ENCODE peak calls at places on chromosome 14, in nine cellular contexts. One of them, this sample, is unnamed.

GRCh38 chr14:92903359-92903758 is 19.6 kb upstream of the CHGA start:
- DNase-seq in psoas muscle: no peak
- DNase-seq in GM12865: no peak
- DNase-seq in AG04450: no peak
- DNase-seq in lower leg skin: no peak
- DNase-seq in AG10803: no peak
- DNase-seq in body of pancreas: no peak
- DNase-seq in left lung: no peak
- DNase-seq in PC-3: no peak
- DNase-seq in this sample: no peak

GRCh38 chr14:93219103-93219726 is 12.2 kb downstream of the UBR7 start:
- DNase-seq in left lung: peak
- DNase-seq in AG04450: no peak
- DNase-seq in body of pancreas: peak
- DNase-seq in psoas muscle: no peak
- DNase-seq in AG10803: peak
- DNase-seq in lower leg skin: peak
- DNase-seq in PC-3: peak
- DNase-seq in GM12865: peak
- DNase-seq in this sample: peak

GRCh38 chr14:43754838-43755237 is 752.2 kb downstream of the FSCB start:
- DNase-seq in PC-3: no peak
- DNase-seq in body of pancreas: no peak
- DNase-seq in lower leg skin: no peak
- DNase-seq in AG10803: no peak
- DNase-seq in AG04450: no peak
- DNase-seq in GM12865: no peak
- DNase-seq in left lung: no peak
- DNase-seq in psoas muscle: no peak
- DNase-seq in this sample: no peak

GRCh38 chr14:31937730-31938346 is 139.3 kb upstream of the ARHGAP5 start:
- DNase-seq in PC-3: peak
- DNase-seq in AG04450: no peak
- DNase-seq in psoas muscle: peak
- DNase-seq in left lung: peak
- DNase-seq in GM12865: peak
- DNase-seq in AG10803: peak
- DNase-seq in body of pancreas: no peak
- DNase-seq in lower leg skin: peak
- DNase-seq in this sample: no peak

GRCh38 chr14:103286968-103287850 is 46.8 kb upstream of the EIF5 start:
- DNase-seq in AG10803: no peak
- DNase-seq in AG04450: no peak
- DNase-seq in left lung: no peak
- DNase-seq in lower leg skin: no peak
- DNase-seq in psoas muscle: no peak
- DNase-seq in GM12865: no peak
- DNase-seq in body of pancreas: no peak
- DNase-seq in PC-3: no peak
- DNase-seq in this sample: no peak

GRCh38 chr14:100871234-100872186 is 32.0 kb downstream of the RTL1 start:
- DNase-seq in GM12865: no peak
- DNase-seq in left lung: peak
- DNase-seq in body of pancreas: no peak
- DNase-seq in AG10803: peak
- DNase-seq in PC-3: no peak
- DNase-seq in psoas muscle: no peak
- DNase-seq in lower leg skin: no peak
- DNase-seq in AG04450: no peak
- DNase-seq in this sample: no peak

GRCh38 chr14:99229654-99230215 is 42.3 kb downstream of the BCL11B start:
- DNase-seq in left lung: no peak
- DNase-seq in psoas muscle: no peak
- DNase-seq in AG04450: no peak
- DNase-seq in lower leg skin: no peak
- DNase-seq in body of pancreas: no peak
- DNase-seq in GM12865: no peak
- DNase-seq in PC-3: no peak
- DNase-seq in AG10803: no peak
- DNase-seq in this sample: no peak

GRCh38 chr14:42141328-42141727 is 534.7 kb downstream of the LRFN5 start:
- DNase-seq in PC-3: peak
- DNase-seq in body of pancreas: no peak
- DNase-seq in GM12865: no peak
- DNase-seq in AG10803: no peak
- DNase-seq in AG04450: no peak
- DNase-seq in lower leg skin: no peak
- DNase-seq in left lung: no peak
- DNase-seq in psoas muscle: no peak
- DNase-seq in this sample: no peak

GRCh38 chr14:70898346-70898745 is 8.9 kb upstream of the PCNX1 start:
- DNase-seq in AG04450: no peak
- DNase-seq in psoas muscle: no peak
- DNase-seq in AG10803: no peak
- DNase-seq in body of pancreas: no peak
- DNase-seq in lower leg skin: no peak
- DNase-seq in left lung: no peak
- DNase-seq in PC-3: no peak
- DNase-seq in GM12865: no peak
- DNase-seq in this sample: no peak

GRCh38 chr14:50067723-50068495 is 48.5 kb downstream of the VCPKMT start:
- DNase-seq in left lung: no peak
- DNase-seq in AG10803: peak
- DNase-seq in GM12865: no peak
- DNase-seq in PC-3: peak
- DNase-seq in psoas muscle: no peak
- DNase-seq in body of pancreas: peak
- DNase-seq in AG04450: no peak
- DNase-seq in lower leg skin: no peak
- DNase-seq in this sample: no peak

DNA sequence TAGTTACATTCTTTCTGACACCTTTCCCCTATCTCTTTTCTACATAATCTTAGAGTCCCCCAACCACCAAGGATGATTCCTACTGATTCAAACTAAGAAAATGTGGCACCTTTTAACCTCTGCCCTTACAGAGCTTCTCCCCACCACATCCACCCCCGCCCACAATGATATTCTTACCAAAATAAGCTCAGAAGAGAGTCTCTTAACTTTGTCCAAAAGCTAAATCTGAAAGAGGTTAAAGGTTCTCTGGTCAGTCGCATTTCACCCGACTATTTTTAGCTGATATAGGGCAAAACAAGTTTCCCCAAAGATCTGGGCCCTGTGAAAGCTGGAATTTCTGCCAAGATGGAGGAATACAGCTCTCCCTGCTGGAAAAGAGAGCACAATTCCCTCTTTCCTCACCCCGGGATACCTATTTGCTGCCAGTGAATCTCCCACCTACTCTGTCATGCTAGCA is 128.6 kb downstream of the ZFP36L1 start:
- DNase-seq in GM12865: peak
- DNase-seq in lower leg skin: no peak
- DNase-seq in body of pancreas: no peak
- DNase-seq in AG10803: no peak
- DNase-seq in psoas muscle: no peak
- DNase-seq in AG04450: no peak
- DNase-seq in left lung: no peak
- DNase-seq in PC-3: no peak
- DNase-seq in this sample: no peak
- TF ChIP-seq CTCF in GM12865: no peak
- TF ChIP-seq CTCF in lower leg skin: no peak
- TF ChIP-seq CTCF in body of pancreas: no peak
- TF ChIP-seq CTCF in AG10803: no peak
- TF ChIP-seq CTCF in psoas muscle: no peak
- TF ChIP-seq CTCF in AG04450: no peak
- TF ChIP-seq CTCF in left lung: no peak
- TF ChIP-seq CTCF in PC-3: no peak
- TF ChIP-seq CTCF in this sample: no peak

DNA sequence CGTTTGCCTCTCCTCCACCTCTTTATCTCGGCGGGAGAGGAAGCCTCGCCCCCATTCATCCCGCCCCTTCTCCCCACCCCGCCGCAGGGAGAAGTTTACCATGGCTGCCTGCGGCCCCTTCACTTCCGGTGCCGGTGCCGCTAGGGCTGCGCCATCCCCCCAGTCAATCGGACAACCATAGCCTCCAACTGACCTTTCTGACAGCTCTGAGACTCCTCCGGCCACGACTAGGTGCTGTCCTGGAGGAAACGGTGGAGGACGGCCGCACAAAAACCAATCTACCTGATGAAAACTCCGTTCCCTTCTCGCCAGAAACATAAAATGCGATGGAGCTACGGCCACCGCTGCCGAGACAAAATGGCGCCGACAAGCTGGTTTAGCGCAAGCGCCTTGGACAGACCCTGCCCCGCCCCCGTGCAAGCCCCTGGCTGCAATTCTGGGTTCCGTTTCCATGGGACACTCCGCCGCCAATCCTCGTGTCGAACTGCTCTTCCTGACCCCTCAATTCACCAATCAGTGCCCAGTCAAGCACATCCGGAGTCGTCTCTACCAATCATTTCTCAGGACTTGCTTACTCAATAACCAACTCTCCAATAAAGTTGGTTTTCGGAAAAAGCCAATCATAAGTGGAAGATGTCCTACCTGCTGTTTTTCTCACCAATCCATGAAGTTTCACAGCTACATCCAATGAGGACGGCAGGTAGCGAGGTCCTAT is 436 bp upstream of the ARID4A start:
- DNase-seq in lower leg skin: peak
- DNase-seq in left lung: peak
- DNase-seq in psoas muscle: peak
- DNase-seq in AG04450: peak
- DNase-seq in PC-3: peak
- DNase-seq in AG10803: peak
- DNase-seq in GM12865: peak
- DNase-seq in body of pancreas: peak
- DNase-seq in this sample: peak
- TF ChIP-seq CTCF in lower leg skin: no peak
- TF ChIP-seq CTCF in left lung: peak
- TF ChIP-seq CTCF in psoas muscle: peak
- TF ChIP-seq CTCF in AG04450: no peak
- TF ChIP-seq CTCF in PC-3: peak
- TF ChIP-seq CTCF in AG10803: peak
- TF ChIP-seq CTCF in GM12865: no peak
- TF ChIP-seq CTCF in body of pancreas: no peak
- TF ChIP-seq CTCF in this sample: no peak

GRCh38 chr14:65357091-65357490 is 55.4 kb upstream of the FUT8 start:
- DNase-seq in left lung: no peak
- DNase-seq in lower leg skin: no peak
- DNase-seq in body of pancreas: no peak
- DNase-seq in AG10803: peak
- DNase-seq in PC-3: peak
- DNase-seq in psoas muscle: no peak
- DNase-seq in GM12865: peak
- DNase-seq in AG04450: no peak
- DNase-seq in this sample: no peak

GRCh38 chr14:65354131-65354530 is 58.4 kb upstream of the FUT8 start:
- DNase-seq in AG10803: no peak
- DNase-seq in lower leg skin: no peak
- DNase-seq in AG04450: no peak
- DNase-seq in body of pancreas: no peak
- DNase-seq in psoas muscle: no peak
- DNase-seq in PC-3: no peak
- DNase-seq in left lung: no peak
- DNase-seq in GM12865: no peak
- DNase-seq in this sample: no peak

GRCh38 chr14:65354715-65355114 is 57.8 kb upstream of the FUT8 start:
- DNase-seq in left lung: no peak
- DNase-seq in lower leg skin: no peak
- DNase-seq in AG10803: no peak
- DNase-seq in AG04450: no peak
- DNase-seq in body of pancreas: peak
- DNase-seq in PC-3: peak
- DNase-seq in GM12865: no peak
- DNase-seq in psoas muscle: no peak
- DNase-seq in this sample: no peak

GRCh38 chr14:65359503-65359902 is 53.0 kb upstream of the FUT8 start:
- DNase-seq in body of pancreas: no peak
- DNase-seq in AG04450: no peak
- DNase-seq in psoas muscle: no peak
- DNase-seq in AG10803: peak
- DNase-seq in lower leg skin: no peak
- DNase-seq in PC-3: peak
- DNase-seq in left lung: no peak
- DNase-seq in GM12865: no peak
- DNase-seq in this sample: no peak

DNA sequence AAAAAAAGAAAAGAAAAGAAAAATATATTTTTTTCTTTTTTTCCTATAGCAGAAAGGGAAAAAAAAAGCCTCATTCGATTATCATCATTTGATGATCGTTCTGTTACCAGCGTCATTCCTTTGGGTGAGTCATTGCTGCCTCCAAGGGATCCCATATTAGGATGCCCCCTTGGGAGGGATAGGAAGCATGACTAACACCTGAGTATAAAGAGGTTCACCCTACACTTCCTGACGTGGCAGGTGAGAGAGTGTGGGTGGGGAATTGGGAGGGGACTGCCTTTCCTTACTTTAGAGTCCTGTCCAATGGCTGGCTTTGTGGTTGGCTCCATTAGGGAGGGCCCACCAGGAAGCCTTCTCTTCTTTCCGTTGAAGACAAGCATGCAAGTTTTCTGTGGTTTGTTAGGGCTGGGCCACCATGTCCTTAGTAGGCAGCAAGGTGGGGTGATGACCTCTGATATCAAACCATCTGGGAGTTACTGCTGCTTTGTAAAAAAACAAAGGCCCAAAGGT is 56.1 kb upstream of the FUT8 start:
- DNase-seq in AG10803: peak
- DNase-seq in body of pancreas: no peak
- DNase-seq in AG04450: peak
- DNase-seq in PC-3: peak
- DNase-seq in psoas muscle: no peak
- DNase-seq in GM12865: peak
- DNase-seq in left lung: peak
- DNase-seq in lower leg skin: peak
- DNase-seq in this sample: no peak
- TF ChIP-seq CTCF in AG10803: peak
- TF ChIP-seq CTCF in body of pancreas: no peak
- TF ChIP-seq CTCF in AG04450: no peak
- TF ChIP-seq CTCF in PC-3: no peak
- TF ChIP-seq CTCF in psoas muscle: no peak
- TF ChIP-seq CTCF in GM12865: no peak
- TF ChIP-seq CTCF in left lung: no peak
- TF ChIP-seq CTCF in lower leg skin: no peak
- TF ChIP-seq CTCF in this sample: no peak

DNA sequence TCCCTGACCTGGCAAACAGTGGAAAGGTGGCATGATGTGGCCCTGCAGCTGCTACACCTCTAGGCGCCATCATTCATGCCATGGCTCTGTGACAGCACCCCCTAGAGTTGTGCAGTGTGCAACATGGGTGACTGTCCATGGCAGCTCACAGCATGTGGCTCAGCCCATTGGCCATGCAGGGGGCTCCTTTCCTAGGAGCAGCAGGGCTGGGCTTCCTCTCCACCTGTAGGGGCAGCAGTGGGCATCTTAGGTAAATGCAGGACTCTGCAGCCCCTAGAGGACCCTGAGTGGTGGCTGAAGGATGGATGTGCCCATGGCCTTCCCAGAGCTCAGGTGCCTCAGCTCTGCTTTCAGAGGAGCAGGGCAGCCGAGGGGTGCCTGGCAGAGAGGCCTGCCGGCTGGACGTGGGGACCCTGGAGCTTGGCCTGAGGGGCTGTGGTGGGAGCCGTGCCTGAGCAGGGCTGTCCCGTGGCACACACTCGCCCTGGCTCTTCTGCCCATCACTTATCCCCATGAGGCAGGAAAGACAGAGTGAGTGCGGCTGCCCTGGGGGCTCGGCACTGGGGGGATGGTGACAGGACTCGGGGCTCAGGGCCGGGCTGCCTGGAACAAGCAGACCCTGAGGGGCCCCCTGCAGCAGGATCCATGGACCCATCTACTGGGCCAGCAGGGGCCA is 7.4 kb downstream of the ADSS1 start:
- DNase-seq in GM12865: no peak
- DNase-seq in AG04450: no peak
- DNase-seq in psoas muscle: no peak
- DNase-seq in body of pancreas: no peak
- DNase-seq in PC-3: peak
- DNase-seq in left lung: no peak
- DNase-seq in lower leg skin: no peak
- DNase-seq in AG10803: no peak
- DNase-seq in this sample: no peak
- TF ChIP-seq CTCF in GM12865: peak
- TF ChIP-seq CTCF in AG04450: peak
- TF ChIP-seq CTCF in psoas muscle: peak
- TF ChIP-seq CTCF in body of pancreas: no peak
- TF ChIP-seq CTCF in PC-3: peak
- TF ChIP-seq CTCF in left lung: no peak
- TF ChIP-seq CTCF in lower leg skin: no peak
- TF ChIP-seq CTCF in AG10803: peak
- TF ChIP-seq CTCF in this sample: peak

This sample was measured in cardiac muscle cell.